ENCODE peak calls at places on chromosomes 3 and 15, in six cellular contexts. One of them, this sample, is unnamed.

GRCh38 chr3:124860599-124860998 is 26.6 kb downstream of the ITGB5 start:
- DNase-seq in cardiac muscle cell: peak
- DNase-seq in astrocyte of the spinal cord: peak
- DNase-seq in HCEC 1CT: peak
- DNase-seq in myocyte: peak
- DNase-seq in B cell: no peak
- DNase-seq in this sample: peak

GRCh38 chr3:107184375-107184774 is 192.9 kb upstream of the CCDC54 start:
- DNase-seq in cardiac muscle cell: no peak
- DNase-seq in astrocyte of the spinal cord: no peak
- DNase-seq in HCEC 1CT: no peak
- DNase-seq in myocyte: peak
- DNase-seq in B cell: no peak
- DNase-seq in this sample: no peak

GRCh38 chr15:91706366-91707032 is 147.0 kb upstream of the SLCO3A1 start:
- DNase-seq in cardiac muscle cell: peak
- DNase-seq in astrocyte of the spinal cord: peak
- DNase-seq in HCEC 1CT: peak
- DNase-seq in myocyte: no peak
- DNase-seq in B cell: no peak
- DNase-seq in this sample: peak

GRCh38 chr3:197599089-197599765 is 43.5 kb upstream of the BDH1 start:
- DNase-seq in cardiac muscle cell: peak
- DNase-seq in astrocyte of the spinal cord: peak
- DNase-seq in HCEC 1CT: peak
- DNase-seq in myocyte: peak
- DNase-seq in B cell: peak
- DNase-seq in this sample: peak

GRCh38 chr3:160677459-160677901 is 520 bp downstream of the ARL14 start:
- DNase-seq in cardiac muscle cell: no peak
- DNase-seq in astrocyte of the spinal cord: peak
- DNase-seq in HCEC 1CT: peak
- DNase-seq in myocyte: no peak
- DNase-seq in B cell: no peak
- DNase-seq in this sample: no peak

GRCh38 chr3:143951351-143951971 is 20.2 kb upstream of the DIPK2A start:
- DNase-seq in cardiac muscle cell: peak
- DNase-seq in astrocyte of the spinal cord: peak
- DNase-seq in HCEC 1CT: peak
- DNase-seq in myocyte: peak
- DNase-seq in B cell: peak
- DNase-seq in this sample: peak

GRCh38 chr15:83446904-83447708 is at the start of gene SH3GL3:
- DNase-seq in cardiac muscle cell: peak
- DNase-seq in astrocyte of the spinal cord: peak
- DNase-seq in HCEC 1CT: peak
- DNase-seq in myocyte: peak
- DNase-seq in B cell: no peak
- DNase-seq in this sample: no peak

GRCh38 chr15:67433495-67434099 is 87.3 kb upstream of the C15orf61 start:
- DNase-seq in cardiac muscle cell: peak
- DNase-seq in astrocyte of the spinal cord: peak
- DNase-seq in HCEC 1CT: peak
- DNase-seq in myocyte: peak
- DNase-seq in B cell: peak
- DNase-seq in this sample: peak

GRCh38 chr15:70447927-70448698 is 315.2 kb downstream of the UACA start:
- DNase-seq in cardiac muscle cell: peak
- DNase-seq in astrocyte of the spinal cord: no peak
- DNase-seq in HCEC 1CT: no peak
- DNase-seq in myocyte: no peak
- DNase-seq in B cell: peak
- DNase-seq in this sample: no peak